ENCODE peak calls at places on chromosomes 16 and 17, in nine cellular contexts. D is germinal center, X is aorta, W is nucleus accumbens, J is astrocyte of the spinal cord, O is ecto neural progenitor cell, A is GM04504, H is C1 segment of cervical spinal cord, Z is tibial nerve. G is an unnamed sample.

GRCh38 chr17:8002646-8003593 is 505 bp downstream of the GUCY2D start:
- DNase-seq in H (no peak), X (no peak), Z (no peak), A (no peak), O (no peak), W (no peak), J (no peak), D (no peak), G (no peak)

GRCh38 chr17:47279062-47279801 is 25.6 kb downstream of the ITGB3 start:
- DNase-seq in H (peak), O (no peak), A (peak), Z (peak), X (peak), W (no peak), D (peak), J (peak), G (peak)

GRCh38 chr17:46853896-46854444 is 2.6 kb downstream of the WNT9B start:
- DNase-seq in W (no peak), A (peak), H (no peak), O (no peak), Z (no peak), X (no peak), D (no peak), J (no peak), G (no peak)

GRCh38 chr16:50301626-50302471 is 35.5 kb downstream of the ADCY7 start:
- DNase-seq in D (no peak), A (peak), H (no peak), W (no peak), J (peak), Z (no peak), X (peak), O (peak), G (peak)

GRCh38 chr17:2170023-2170422 is 115.1 kb downstream of the HIC1 start:
- DNase-seq in O (no peak), Z (no peak), H (no peak), A (no peak), W (no peak), J (no peak), D (peak), X (no peak), G (no peak)

GRCh38 chr16:72938426-72939164 is 109.3 kb downstream of the ZFHX3 start:
- DNase-seq in W (no peak), D (no peak), O (no peak), X (peak), J (peak), A (peak), H (peak), Z (peak), G (peak)

GRCh38 chr17:58232707-58233156 is 5.7 kb upstream of the LPO start:
- DNase-seq in H (peak), X (no peak), J (peak), W (peak), A (peak), O (no peak), D (peak), Z (no peak), G (no peak)

GRCh38 chr17:81341347-81342061 is 46.4 kb upstream of the SLC38A10 start:
- DNase-seq in J (peak), O (peak), H (no peak), D (no peak), X (no peak), Z (no peak), W (no peak), A (no peak), G (no peak)

G was measured in myocyte.